ENCODE peak calls at places on chromosomes 2 and 18, in six cellular contexts. O is astrocyte of the cerebellum, C is right atrium auricular region, U is fibroblast of lung, G is GM13977, N is fibroblast of mammary gland. A is an unnamed sample.

GRCh38 chr2:155733091-155733870 is 599.2 kb downstream of the NR4A2 start:
- DNase-seq in C (no peak), N (no peak), O (no peak), U (no peak), G (no peak), A (no peak)

GRCh38 chr2:158232476-158232875 is 130.8 kb downstream of the UPP2 start:
- DNase-seq in N (no peak), C (no peak), O (no peak), G (no peak), U (no peak), A (no peak)

GRCh38 chr2:162072181-162072702 is 1.8 kb downstream of the DPP4 start:
- DNase-seq in O (no peak), C (no peak), N (peak), G (peak), U (peak), A (no peak)

GRCh38 chr2:23554054-23554697 is 169.2 kb downstream of the KLHL29 start:
- DNase-seq in G (no peak), U (peak), C (peak), O (no peak), N (peak), A (no peak)

GRCh38 chr2:67465623-67466022 is 68.5 kb downstream of the ETAA1 start:
- DNase-seq in N (no peak), C (no peak), G (no peak), U (no peak), O (no peak), A (no peak)

GRCh38 chr2:11876889-11877288 is 130.5 kb downstream of the LPIN1 start:
- DNase-seq in O (no peak), U (no peak), G (no peak), N (no peak), C (no peak), A (no peak)

GRCh38 chr18:12327510-12328178 is 19.6 kb downstream of the TUBB6 start:
- DNase-seq in O (no peak), G (peak), U (peak), C (peak), N (peak), A (peak)

GRCh38 chr2:9965119-9965822 is 13.8 kb downstream of the GRHL1 start:
- DNase-seq in U (no peak), O (no peak), C (no peak), N (no peak), G (no peak), A (no peak)

GRCh38 chr18:46591821-46592391 is 65.1 kb downstream of the LOXHD1 start:
- DNase-seq in G (no peak), N (no peak), O (no peak), C (no peak), U (no peak), A (no peak)

GRCh38 chr18:45664824-45665763 is 49.8 kb downstream of the SLC14A2 start:
- DNase-seq in G (peak), U (peak), O (peak), C (peak), N (peak), A (peak)

GRCh38 chr2:224983719-224984388 is 58.4 kb downstream of the DOCK10 start:
- DNase-seq in C (no peak), N (peak), G (no peak), U (peak), O (peak), A (no peak)

GRCh38 chr2:164993287-164994016 is 38.1 kb upstream of the SLC38A11 start:
- DNase-seq in N (no peak), U (no peak), C (no peak), G (no peak), O (no peak), A (no peak)

GRCh38 chr2:69720404-69720803 is 21.5 kb upstream of the ANXA4 start:
- DNase-seq in C (no peak), N (peak), U (no peak), O (no peak), G (no peak), A (no peak)

GRCh38 chr2:67544286-67544685 is 147.2 kb downstream of the ETAA1 start:
- DNase-seq in N (no peak), O (no peak), U (no peak), G (no peak), C (no peak), A (no peak)

GRCh38 chr2:17918789-17919188 is 40.3 kb downstream of the KCNS3 start:
- DNase-seq in N (no peak), C (no peak), O (peak), U (no peak), G (no peak), A (no peak)

GRCh38 chr2:205482399-205483065 is 199.8 kb upstream of the NRP2 start:
- DNase-seq in O (no peak), C (no peak), G (no peak), N (no peak), U (peak), A (no peak)

GRCh38 chr2:200765139-200765951 is 46.4 kb upstream of the BZW1 start:
- DNase-seq in C (no peak), U (peak), N (peak), G (no peak), O (peak), A (no peak)

GRCh38 chr2:218979846-218980738 is 4.9 kb downstream of the FEV start:
- DNase-seq in C (peak), G (peak), O (peak), U (peak), N (peak), A (peak)

GRCh38 chr2:12097860-12098259 is 351.4 kb downstream of the LPIN1 start:
- DNase-seq in N (no peak), U (no peak), O (no peak), C (no peak), G (no peak), A (no peak)

GRCh38 chr2:8162602-8163001 is 519.3 kb upstream of the ID2 start:
- DNase-seq in N (no peak), O (no peak), U (no peak), C (no peak), G (no peak), A (no peak)

GRCh38 chr2:98483257-98483861 is 38.7 kb downstream of the INPP4A start:
- DNase-seq in N (no peak), O (no peak), U (no peak), G (peak), C (no peak), A (no peak)

GRCh38 chr2:17146358-17146757 is 371.9 kb downstream of the RAD51AP2 start:
- DNase-seq in N (no peak), O (no peak), U (no peak), G (no peak), C (no peak), A (no peak)

GRCh38 chr2:237694423-237695194 is 67.2 kb downstream of the LRRFIP1 start:
- DNase-seq in N (no peak), U (no peak), O (no peak), G (no peak), C (no peak), A (no peak)

GRCh38 chr2:36427790-36428243 is 72.2 kb downstream of the CRIM1 start:
- DNase-seq in U (no peak), O (no peak), N (peak), C (no peak), G (no peak), A (no peak)

GRCh38 chr2:128347701-128348504 is 29.2 kb upstream of the HS6ST1 start:
- DNase-seq in G (no peak), N (peak), C (peak), U (peak), O (peak), A (no peak)

GRCh38 chr2:25763575-25763974 is 90.2 kb upstream of the DTNB start:
- DNase-seq in G (no peak), O (no peak), N (no peak), U (no peak), C (no peak), A (no peak)

GRCh38 chr18:9082763-9083510 is 19.6 kb upstream of the NDUFV2 start:
- DNase-seq in N (no peak), G (peak), U (no peak), C (no peak), O (no peak), A (no peak)

GRCh38 chr2:218745160-218745558 is 34.5 kb downstream of the TTLL4 start:
- DNase-seq in N (no peak), G (peak), O (no peak), C (peak), U (no peak), A (no peak)

GRCh38 chr2:64005707-64006356 is 13.4 kb downstream of the VPS54 start:
- DNase-seq in G (no peak), N (no peak), C (no peak), U (no peak), O (no peak), A (no peak)

GRCh38 chr2:63999049-63999448 is 20.2 kb downstream of the VPS54 start:
- DNase-seq in O (no peak), N (no peak), G (no peak), C (no peak), U (no peak), A (no peak)

GRCh38 chr2:64001382-64002101 is 17.7 kb downstream of the VPS54 start:
- DNase-seq in O (no peak), U (no peak), C (no peak), G (no peak), N (no peak), A (no peak)

GRCh38 chr2:64003239-64003638 is 16.0 kb downstream of the VPS54 start:
- DNase-seq in N (no peak), C (no peak), U (no peak), G (no peak), O (no peak), A (no peak)

GRCh38 chr2:64000630-64001381 is 18.4 kb downstream of the VPS54 start:
- DNase-seq in N (no peak), O (no peak), C (no peak), U (no peak), G (no peak), A (no peak)
- TF ChIP-seq CTCF in N (no peak), O (no peak), C (peak), U (no peak), G (no peak), A (no peak)

GRCh38 chr2:60793169-60793568 is 37.1 kb downstream of the PAPOLG start:
- DNase-seq in U (no peak), N (no peak), C (no peak), G (no peak), O (no peak), A (no peak)

GRCh38 chr2:60796573-60797509 is 40.8 kb downstream of the PAPOLG start:
- DNase-seq in G (no peak), U (peak), C (no peak), N (no peak), O (no peak), A (no peak)

DNA sequence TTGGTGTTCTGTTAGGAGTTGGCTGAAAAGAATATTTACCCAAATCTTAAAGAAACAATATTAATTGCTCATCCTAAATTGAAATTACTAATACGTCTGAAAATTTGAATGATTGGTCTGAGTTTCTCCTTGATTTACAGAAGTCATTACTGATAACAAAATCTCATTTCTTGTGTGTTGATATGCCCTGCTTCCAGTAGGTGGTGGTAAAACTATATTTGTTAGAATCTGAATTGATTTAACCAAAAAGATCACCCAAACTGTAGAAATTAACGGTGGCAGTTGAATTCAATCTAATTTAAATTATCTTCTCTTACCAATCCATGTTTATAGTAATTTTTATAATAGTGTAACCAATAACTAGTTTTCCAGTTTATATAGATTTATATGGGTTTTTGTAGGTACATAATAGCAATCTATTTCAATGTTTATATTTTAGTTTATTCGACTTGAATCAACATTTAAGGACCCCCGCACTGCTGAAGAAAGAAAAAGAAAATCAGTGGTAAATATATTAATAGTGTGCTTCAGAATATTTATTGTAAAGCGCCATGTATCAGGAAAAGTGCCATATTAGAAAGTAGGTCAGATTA is 38.3 kb downstream of the PAPOLG start:
- DNase-seq in U (peak), C (no peak), O (peak), N (peak), G (peak), A (no peak)
- TF ChIP-seq CTCF in U (peak), C (peak), O (peak), N (peak), G (peak), A (peak)

DNA sequence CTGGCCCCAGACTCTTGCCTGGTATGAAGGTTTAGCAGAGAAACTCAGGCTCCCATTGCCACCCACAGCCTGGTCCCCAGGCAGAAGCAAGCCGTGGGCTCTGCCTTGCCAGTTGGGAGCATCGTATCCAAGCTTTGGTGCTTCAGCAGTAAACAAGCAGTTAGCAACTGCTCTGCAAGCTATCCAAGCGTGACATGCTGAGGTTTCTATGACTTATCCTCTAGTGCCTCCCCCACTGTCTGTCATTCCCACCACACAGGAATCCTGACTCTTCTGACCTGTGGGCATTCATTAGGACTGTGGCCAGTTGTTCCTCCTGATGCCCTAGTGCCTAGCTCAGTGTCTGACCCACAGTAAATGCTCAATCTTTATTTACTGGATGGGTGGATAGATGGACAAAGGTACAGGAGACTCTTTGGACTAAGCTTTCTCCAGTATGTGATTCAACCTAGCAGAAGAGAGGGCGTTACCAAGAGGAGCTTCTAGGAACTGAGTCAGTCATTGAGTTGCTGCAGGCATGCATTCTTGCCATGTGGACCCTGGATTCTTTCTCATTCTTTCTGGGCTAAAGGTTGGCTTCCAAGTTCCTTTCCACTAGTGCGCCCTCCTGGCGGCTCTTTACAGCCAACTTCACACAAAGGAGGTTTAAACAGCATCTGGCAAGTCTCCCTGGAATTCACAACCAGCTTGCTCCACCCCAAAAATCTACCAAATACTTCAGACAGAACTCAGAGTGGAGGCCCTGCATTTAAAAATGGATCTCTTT is 40.6 kb upstream of the MRPL19 start:
- DNase-seq in N (peak), U (peak), G (no peak), C (no peak), O (peak), A (no peak)
- TF ChIP-seq CTCF in N (peak), U (peak), G (no peak), C (no peak), O (peak), A (no peak)

GRCh38 chr18:21629089-21629832 is 17.1 kb downstream of the SNRPD1 start:
- DNase-seq in O (no peak), N (no peak), C (no peak), G (peak), U (no peak), A (no peak)

GRCh38 chr18:21636769-21637168 is 24.7 kb downstream of the SNRPD1 start:
- DNase-seq in U (no peak), N (peak), G (no peak), O (no peak), C (no peak), A (no peak)

GRCh38 chr18:21634588-21635199 is 22.6 kb downstream of the SNRPD1 start:
- DNase-seq in O (no peak), G (no peak), U (no peak), N (no peak), C (no peak), A (no peak)

DNA sequence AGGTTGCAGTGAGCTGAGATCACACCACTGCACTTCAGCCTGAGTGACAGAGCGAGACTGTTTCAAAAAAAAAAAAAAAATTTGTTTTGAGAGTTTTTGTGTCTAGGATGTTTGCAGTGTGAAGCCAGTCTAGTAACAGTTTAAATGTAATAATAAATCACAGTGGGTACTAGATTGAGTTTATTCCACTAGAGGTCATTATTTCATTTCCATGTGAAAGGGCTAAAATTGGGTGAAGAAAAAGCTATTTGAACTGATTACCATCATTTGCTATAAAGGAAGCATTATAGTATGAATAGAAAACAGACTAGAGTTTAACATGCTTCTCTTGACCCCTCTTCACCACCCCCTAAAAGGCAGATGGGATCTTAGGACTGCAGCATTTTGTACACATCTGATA is 20.3 kb downstream of the SNRPD1 start:
- DNase-seq in G (no peak), C (no peak), N (no peak), O (no peak), U (peak), A (no peak)
- TF ChIP-seq CTCF in G (no peak), C (no peak), N (no peak), O (no peak), U (no peak), A (no peak)

GRCh38 chr2:149648282-149649030 is 60.9 kb upstream of the MMADHC start:
- DNase-seq in O (peak), G (no peak), U (peak), C (peak), N (peak), A (no peak)

GRCh38 chr2:149650006-149650405 is 62.4 kb upstream of the MMADHC start:
- DNase-seq in O (no peak), N (peak), U (peak), G (no peak), C (no peak), A (no peak)

GRCh38 chr2:149651229-149651628 is 63.7 kb upstream of the MMADHC start:
- DNase-seq in N (no peak), G (no peak), O (no peak), U (no peak), C (no peak), A (no peak)

GRCh38 chr2:149645391-149645790 is 57.8 kb upstream of the MMADHC start:
- DNase-seq in C (no peak), N (peak), O (no peak), U (peak), G (no peak), A (no peak)
- TF ChIP-seq CTCF in C (no peak), N (peak), O (no peak), U (peak), G (no peak), A (no peak)